ENCODE peak calls at places on chromosomes 11 and 22, in seven cellular contexts. S is RWPE1, I is T follicular helper cell, V is ELR, B is mesenchymal stem cell, H is H7, X is kidney. L is an unnamed sample.

GRCh38 chr11:11483622-11484021 is 130.6 kb upstream of the CSNK2A3 start:
- DNase-seq in B (no peak), V (no peak), I (no peak), X (no peak), S (no peak), H (no peak), L (no peak)

GRCh38 chr11:11571893-11572292 is 49.9 kb downstream of the GALNT18 start:
- DNase-seq in B (no peak), S (no peak), X (no peak), V (no peak), H (no peak), I (no peak), L (no peak)

GRCh38 chr11:29641201-29641600 is 375.6 kb downstream of the KCNA4 start:
- DNase-seq in X (no peak), B (no peak), S (peak; percentile 33), H (no peak), V (peak; percentile 2), I (no peak), L (no peak)

GRCh38 chr22:41913842-41914534 is 886 bp downstream of the SHISA8 start:
- DNase-seq in I (no peak), V (no peak), X (no peak), H (peak; percentile 92), S (no peak), B (no peak), L (no peak)

GRCh38 chr11:35389112-35389511 is 30.2 kb downstream of the SLC1A2 start:
- DNase-seq in I (no peak), V (no peak), X (no peak), H (no peak), B (no peak), S (no peak), L (no peak)

GRCh38 chr11:405976-406795 is 8.6 kb downstream of the SIGIRR start:
- DNase-seq in B (no peak), V (no peak), X (peak; percentile 82), I (no peak), S (no peak), H (peak; percentile 58), L (no peak)

GRCh38 chr11:100833276-100833675 is 146.2 kb downstream of the ARHGAP42 start:
- DNase-seq in S (no peak), H (no peak), B (no peak), V (no peak), X (no peak), I (no peak), L (no peak)

GRCh38 chr11:59794417-59794816 is 16.2 kb downstream of the MRPL16 start:
- DNase-seq in V (no peak), I (no peak), H (no peak), S (no peak), X (no peak), B (no peak), L (no peak)

GRCh38 chr22:17501679-17502285 is 61.5 kb upstream of the SLC25A18 start:
- DNase-seq in X (no peak), V (peak; percentile 70), H (peak; percentile 69), B (peak; percentile 65), I (peak; percentile 14), S (peak; percentile 46), L (no peak)

GRCh38 chr11:1192741-1193325 is 30.0 kb upstream of the MUC5B start:
- DNase-seq in H (peak; percentile 34), V (no peak), B (no peak), X (peak; percentile 59), S (no peak), I (no peak), L (peak; percentile 12)

GRCh38 chr22:47810505-47811500 is 1048.4 kb downstream of the TBC1D22A start:
- DNase-seq in I (no peak), H (no peak), V (no peak), X (no peak), B (no peak), S (no peak), L (no peak)

GRCh38 chr11:18669211-18669593 is 29.4 kb upstream of the TMEM86A start:
- DNase-seq in I (no peak), X (no peak), H (no peak), S (no peak), V (peak; percentile 67), B (no peak), L (no peak)

GRCh38 chr11:123235117-123235686 is 40.2 kb upstream of the CLMP start:
- DNase-seq in S (peak; percentile 31), I (peak; percentile 14), B (no peak), X (peak; percentile 82), V (peak; percentile 39), H (peak; percentile 49), L (peak; percentile 58)

L was measured in breast epithelium.